ENCODE peak calls at places on chromosomes 11 and 22, in nine cellular contexts. One of them, this sample, is unnamed.

GRCh38 chr11:71470956-71471355 is 18.0 kb downstream of the NADSYN1 start:
- DNase-seq in PC-3: no peak
- DNase-seq in fibroblast of mammary gland: no peak
- DNase-seq in upper lobe of right lung: no peak
- DNase-seq in MM.1S: no peak
- DNase-seq in bronchial epithelial cell: no peak
- DNase-seq in GM06990: no peak
- DNase-seq in foreskin fibroblast: no peak
- DNase-seq in cardiac fibroblast: no peak
- DNase-seq in this sample: no peak

GRCh38 chr11:122981388-122982264 is at the start of gene BSX:
- DNase-seq in PC-3: peak; percentile 55
- DNase-seq in fibroblast of mammary gland: peak; percentile 27
- DNase-seq in upper lobe of right lung: peak; percentile 78
- DNase-seq in MM.1S: peak; percentile 56
- DNase-seq in bronchial epithelial cell: peak; percentile 8
- DNase-seq in GM06990: peak; percentile 46
- DNase-seq in foreskin fibroblast: peak; percentile 12
- DNase-seq in cardiac fibroblast: peak; percentile 61
- DNase-seq in this sample: peak; percentile 47

GRCh38 chr22:28115426-28115825 is 196.4 kb upstream of the PITPNB start:
- DNase-seq in PC-3: no peak
- DNase-seq in fibroblast of mammary gland: no peak
- DNase-seq in upper lobe of right lung: no peak
- DNase-seq in MM.1S: no peak
- DNase-seq in bronchial epithelial cell: no peak
- DNase-seq in GM06990: no peak
- DNase-seq in foreskin fibroblast: no peak
- DNase-seq in cardiac fibroblast: no peak
- DNase-seq in this sample: peak; percentile 75

GRCh38 chr11:16382638-16383380 is 26.5 kb upstream of the SOX6 start:
- DNase-seq in PC-3: no peak
- DNase-seq in fibroblast of mammary gland: no peak
- DNase-seq in upper lobe of right lung: no peak
- DNase-seq in MM.1S: no peak
- DNase-seq in bronchial epithelial cell: no peak
- DNase-seq in GM06990: no peak
- DNase-seq in foreskin fibroblast: peak; percentile 4
- DNase-seq in cardiac fibroblast: no peak
- DNase-seq in this sample: peak; percentile 12

GRCh38 chr22:35629406-35630234 is 12.5 kb upstream of the MB start:
- DNase-seq in PC-3: peak; percentile 97
- DNase-seq in fibroblast of mammary gland: peak; percentile 99
- DNase-seq in upper lobe of right lung: peak; percentile 66
- DNase-seq in MM.1S: peak; percentile 31
- DNase-seq in bronchial epithelial cell: peak; percentile 96
- DNase-seq in GM06990: peak; percentile 70
- DNase-seq in foreskin fibroblast: peak; percentile 98
- DNase-seq in cardiac fibroblast: peak; percentile 98
- DNase-seq in this sample: peak; percentile 97

GRCh38 chr11:4181780-4182721 is 87.5 kb downstream of the RRM1 start:
- DNase-seq in PC-3: peak; percentile 74
- DNase-seq in fibroblast of mammary gland: peak; percentile 53
- DNase-seq in upper lobe of right lung: peak; percentile 77
- DNase-seq in MM.1S: peak; percentile 78
- DNase-seq in bronchial epithelial cell: peak; percentile 52
- DNase-seq in GM06990: peak; percentile 37
- DNase-seq in foreskin fibroblast: peak; percentile 44
- DNase-seq in cardiac fibroblast: peak; percentile 67
- DNase-seq in this sample: peak; percentile 42

GRCh38 chr11:97290444-97291041 is 900.7 kb downstream of the JRKL start:
- DNase-seq in PC-3: no peak
- DNase-seq in fibroblast of mammary gland: no peak
- DNase-seq in upper lobe of right lung: no peak
- DNase-seq in MM.1S: no peak
- DNase-seq in bronchial epithelial cell: no peak
- DNase-seq in GM06990: no peak
- DNase-seq in foreskin fibroblast: no peak
- DNase-seq in cardiac fibroblast: no peak
- DNase-seq in this sample: no peak

GRCh38 chr11:3950996-3951662 is 95.7 kb downstream of the STIM1 start:
- DNase-seq in PC-3: no peak
- DNase-seq in fibroblast of mammary gland: peak; percentile 35
- DNase-seq in upper lobe of right lung: no peak
- DNase-seq in MM.1S: peak; percentile 10
- DNase-seq in bronchial epithelial cell: no peak
- DNase-seq in GM06990: no peak
- DNase-seq in foreskin fibroblast: no peak
- DNase-seq in cardiac fibroblast: peak; percentile 82
- DNase-seq in this sample: peak; percentile 77

GRCh38 chr22:22461111-22461510 is 47.4 kb downstream of the ZNF280B start:
- DNase-seq in PC-3: no peak
- DNase-seq in fibroblast of mammary gland: no peak
- DNase-seq in upper lobe of right lung: no peak
- DNase-seq in MM.1S: no peak
- DNase-seq in bronchial epithelial cell: no peak
- DNase-seq in GM06990: no peak
- DNase-seq in foreskin fibroblast: no peak
- DNase-seq in cardiac fibroblast: no peak
- DNase-seq in this sample: no peak

GRCh38 chr11:3412837-3413236 is 33.9 kb upstream of the ZNF195 start:
- DNase-seq in PC-3: no peak
- DNase-seq in fibroblast of mammary gland: no peak
- DNase-seq in upper lobe of right lung: no peak
- DNase-seq in MM.1S: no peak
- DNase-seq in bronchial epithelial cell: no peak
- DNase-seq in GM06990: no peak
- DNase-seq in foreskin fibroblast: no peak
- DNase-seq in cardiac fibroblast: no peak
- DNase-seq in this sample: no peak

GRCh38 chr22:35835998-35836691 is 118.5 kb downstream of the APOL5 start:
- DNase-seq in PC-3: peak; percentile 80
- DNase-seq in fibroblast of mammary gland: peak; percentile 96
- DNase-seq in upper lobe of right lung: no peak
- DNase-seq in MM.1S: no peak
- DNase-seq in bronchial epithelial cell: peak; percentile 86
- DNase-seq in GM06990: no peak
- DNase-seq in foreskin fibroblast: peak; percentile 92
- DNase-seq in cardiac fibroblast: peak; percentile 91
- DNase-seq in this sample: peak; percentile 79

GRCh38 chr11:67470337-67471002 is 1.4 kb upstream of the TMEM134 start:
- DNase-seq in PC-3: no peak
- DNase-seq in fibroblast of mammary gland: no peak
- DNase-seq in upper lobe of right lung: no peak
- DNase-seq in MM.1S: no peak
- DNase-seq in bronchial epithelial cell: no peak
- DNase-seq in GM06990: peak; percentile 23
- DNase-seq in foreskin fibroblast: no peak
- DNase-seq in cardiac fibroblast: no peak
- DNase-seq in this sample: no peak

GRCh38 chr22:19527861-19528417 is 3.7 kb upstream of the CLDN5 start:
- DNase-seq in PC-3: peak; percentile 69
- DNase-seq in fibroblast of mammary gland: peak; percentile 37
- DNase-seq in upper lobe of right lung: peak; percentile 31
- DNase-seq in MM.1S: no peak
- DNase-seq in bronchial epithelial cell: peak; percentile 25
- DNase-seq in GM06990: no peak
- DNase-seq in foreskin fibroblast: no peak
- DNase-seq in cardiac fibroblast: no peak
- DNase-seq in this sample: peak; percentile 10

GRCh38 chr22:19533857-19534256 is 9.6 kb upstream of the CLDN5 start:
- DNase-seq in PC-3: no peak
- DNase-seq in fibroblast of mammary gland: no peak
- DNase-seq in upper lobe of right lung: no peak
- DNase-seq in MM.1S: no peak
- DNase-seq in bronchial epithelial cell: no peak
- DNase-seq in GM06990: no peak
- DNase-seq in foreskin fibroblast: no peak
- DNase-seq in cardiac fibroblast: no peak
- DNase-seq in this sample: no peak

GRCh38 chr22:19533049-19533626 is 8.9 kb upstream of the CLDN5 start:
- DNase-seq in PC-3: no peak
- DNase-seq in fibroblast of mammary gland: no peak
- DNase-seq in upper lobe of right lung: no peak
- DNase-seq in MM.1S: no peak
- DNase-seq in bronchial epithelial cell: no peak
- DNase-seq in GM06990: no peak
- DNase-seq in foreskin fibroblast: no peak
- DNase-seq in cardiac fibroblast: no peak
- DNase-seq in this sample: no peak

GRCh38 chr22:19527321-19527721 is 3.1 kb upstream of the CLDN5 start:
- DNase-seq in PC-3: no peak
- DNase-seq in fibroblast of mammary gland: no peak
- DNase-seq in upper lobe of right lung: no peak
- DNase-seq in MM.1S: no peak
- DNase-seq in bronchial epithelial cell: no peak
- DNase-seq in GM06990: no peak
- DNase-seq in foreskin fibroblast: no peak
- DNase-seq in cardiac fibroblast: no peak
- DNase-seq in this sample: peak; percentile 58

DNA sequence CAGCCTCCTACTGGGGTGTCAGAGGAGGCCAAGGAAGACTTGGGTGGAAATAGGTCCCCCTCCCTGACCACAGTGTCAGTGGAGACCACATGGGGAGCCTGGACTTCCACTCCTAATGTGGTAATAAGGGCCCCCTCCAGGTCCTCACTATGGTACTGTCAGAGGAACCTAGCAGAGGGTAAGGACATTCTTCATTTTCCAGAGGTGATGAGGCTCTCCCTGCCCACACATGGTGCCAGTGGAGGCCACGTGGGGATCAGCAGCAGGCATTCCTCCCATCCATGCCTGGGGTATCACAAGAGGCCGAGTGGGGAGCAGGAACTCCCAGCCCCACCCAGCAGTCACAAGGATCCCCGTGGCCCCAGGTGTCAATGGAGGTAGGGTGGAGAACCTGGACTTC is 6.5 kb upstream of the CLDN5 start:
- DNase-seq in PC-3: no peak
- DNase-seq in fibroblast of mammary gland: no peak
- DNase-seq in upper lobe of right lung: peak; percentile 19
- DNase-seq in MM.1S: no peak
- DNase-seq in bronchial epithelial cell: no peak
- DNase-seq in GM06990: no peak
- DNase-seq in foreskin fibroblast: no peak
- DNase-seq in cardiac fibroblast: no peak
- DNase-seq in this sample: no peak
- H3K4me3 ChIP-seq in PC-3: no peak overlapping the region
- H3K4me3 ChIP-seq in fibroblast of mammary gland: no peak overlapping the region
- H3K4me3 ChIP-seq in upper lobe of right lung: no peak overlapping the region
- H3K4me3 ChIP-seq in MM.1S: no peak overlapping the region
- H3K4me3 ChIP-seq in bronchial epithelial cell: no peak overlapping the region
- H3K4me3 ChIP-seq in GM06990: no peak overlapping the region
- H3K4me3 ChIP-seq in foreskin fibroblast: no peak overlapping the region
- H3K4me3 ChIP-seq in cardiac fibroblast: no peak overlapping the region
- H3K4me3 ChIP-seq in this sample: no peak overlapping the region

DNA sequence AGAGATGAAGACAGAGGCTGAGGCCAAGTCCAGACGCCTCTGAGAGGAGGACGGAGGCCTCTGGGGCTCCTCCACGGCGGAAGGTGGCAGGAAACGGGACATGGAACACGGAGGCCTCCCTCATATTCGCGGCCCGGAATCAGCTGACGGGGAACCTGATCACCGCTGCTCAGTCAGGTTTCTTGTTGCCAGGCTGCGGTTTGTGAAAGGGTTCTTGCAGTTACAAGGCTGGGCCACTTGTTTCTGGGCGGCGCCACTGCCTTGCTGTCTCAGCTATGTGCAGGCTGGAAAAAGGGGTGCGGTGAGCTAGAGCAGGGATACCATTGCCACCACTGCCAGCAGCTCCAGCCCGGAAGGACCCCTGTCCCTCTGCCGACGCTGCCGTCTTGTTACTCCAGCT is 10.0 kb upstream of the MMP1 start:
- DNase-seq in PC-3: peak; percentile 32
- DNase-seq in fibroblast of mammary gland: peak; percentile 21
- DNase-seq in upper lobe of right lung: peak; percentile 65
- DNase-seq in MM.1S: no peak
- DNase-seq in bronchial epithelial cell: no peak
- DNase-seq in GM06990: no peak
- DNase-seq in foreskin fibroblast: no peak
- DNase-seq in cardiac fibroblast: no peak
- DNase-seq in this sample: no peak
- TF ChIP-seq CTCF in PC-3: peak; percentile 57
- TF ChIP-seq CTCF in fibroblast of mammary gland: peak; percentile 32
- TF ChIP-seq CTCF in upper lobe of right lung: no peak
- TF ChIP-seq CTCF in MM.1S: peak; percentile 23
- TF ChIP-seq CTCF in bronchial epithelial cell: peak; percentile 48
- TF ChIP-seq CTCF in GM06990: peak; percentile 16
- TF ChIP-seq CTCF in foreskin fibroblast: no peak
- TF ChIP-seq CTCF in cardiac fibroblast: peak; percentile 41
- TF ChIP-seq CTCF in this sample: peak; percentile 43

DNA sequence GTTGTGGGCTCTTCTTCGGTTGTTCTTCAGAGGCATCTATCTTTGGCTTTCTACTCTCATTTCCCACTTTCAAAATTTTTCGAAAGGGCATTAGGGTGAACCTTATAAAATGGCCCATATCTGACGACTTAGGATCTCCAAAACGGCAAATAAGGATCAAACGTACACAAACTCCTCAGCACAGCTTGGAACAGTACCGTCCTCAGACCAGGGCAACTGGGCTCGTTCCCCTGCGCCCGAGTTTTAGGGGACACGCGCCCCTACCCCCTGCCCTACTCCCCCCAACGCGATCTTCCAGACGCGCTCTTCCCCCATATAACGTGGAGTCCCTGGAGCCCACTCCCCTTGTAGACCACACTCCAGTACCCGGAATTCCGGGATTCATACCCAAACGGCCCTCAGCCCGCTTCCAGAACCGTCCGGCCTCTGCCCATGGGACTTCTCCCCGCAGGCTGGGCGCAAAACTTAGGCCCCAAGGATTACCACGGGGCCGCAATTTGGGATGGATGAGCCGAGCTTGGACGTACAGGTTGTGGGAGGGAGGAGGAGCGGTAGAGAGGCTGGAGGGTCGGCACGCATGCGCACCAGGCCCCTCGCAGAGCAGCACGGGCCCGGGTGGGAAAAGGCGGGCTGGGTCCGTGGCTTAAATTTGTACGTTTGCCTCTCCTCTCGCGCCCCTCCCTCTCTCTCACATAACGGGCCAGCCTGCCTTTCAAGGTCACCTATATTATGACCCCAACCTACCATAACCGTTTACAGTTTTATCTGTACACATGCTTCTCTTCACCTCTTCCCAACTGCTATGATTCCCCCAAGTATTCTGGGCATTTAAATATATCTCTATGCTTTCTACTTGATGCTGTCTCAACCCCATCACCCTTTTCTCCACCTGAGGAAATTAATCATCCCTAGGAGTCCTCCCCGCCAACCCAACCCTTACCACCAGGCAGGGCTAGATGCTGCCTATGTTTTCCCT is 3.4 kb downstream of the CCDC89 start:
- DNase-seq in PC-3: no peak
- DNase-seq in fibroblast of mammary gland: peak; percentile 52
- DNase-seq in upper lobe of right lung: peak; percentile 87
- DNase-seq in MM.1S: no peak
- DNase-seq in bronchial epithelial cell: no peak
- DNase-seq in GM06990: peak; percentile 32
- DNase-seq in foreskin fibroblast: peak; percentile 24
- DNase-seq in cardiac fibroblast: peak; percentile 68
- DNase-seq in this sample: peak; percentile 47
- H3K4me3 ChIP-seq in PC-3: peak overlapping the region; percentile 51
- H3K4me3 ChIP-seq in fibroblast of mammary gland: peak overlapping the region; percentile 63
- H3K4me3 ChIP-seq in upper lobe of right lung: peak overlapping the region; percentile 50
- H3K4me3 ChIP-seq in MM.1S: no peak overlapping the region
- H3K4me3 ChIP-seq in bronchial epithelial cell: peak overlapping the region; percentile 45
- H3K4me3 ChIP-seq in GM06990: peak overlapping the region; percentile 65
- H3K4me3 ChIP-seq in foreskin fibroblast: peak overlapping the region; percentile 62
- H3K4me3 ChIP-seq in cardiac fibroblast: peak overlapping the region; percentile 65
- H3K4me3 ChIP-seq in this sample: peak overlapping the region; percentile 75

GRCh38 chr11:109425554-109425953 is 3.6 kb downstream of the C11orf87 start:
- DNase-seq in PC-3: no peak
- DNase-seq in fibroblast of mammary gland: no peak
- DNase-seq in upper lobe of right lung: no peak
- DNase-seq in MM.1S: no peak
- DNase-seq in bronchial epithelial cell: no peak
- DNase-seq in GM06990: no peak
- DNase-seq in foreskin fibroblast: no peak
- DNase-seq in cardiac fibroblast: peak; percentile 6
- DNase-seq in this sample: no peak
- TF ChIP-seq CTCF in PC-3: no peak
- TF ChIP-seq CTCF in fibroblast of mammary gland: peak; percentile 7
- TF ChIP-seq CTCF in upper lobe of right lung: no peak
- TF ChIP-seq CTCF in MM.1S: no peak
- TF ChIP-seq CTCF in bronchial epithelial cell: no peak
- TF ChIP-seq CTCF in GM06990: no peak
- TF ChIP-seq CTCF in foreskin fibroblast: peak; percentile 11
- TF ChIP-seq CTCF in cardiac fibroblast: no peak
- TF ChIP-seq CTCF in this sample: peak; percentile 4

This sample was measured in fibroblast of villous mesenchyme.